ENCODE peak calls at places on chromosomes 6 and 20, in five cellular contexts. One of them, this sample, is unnamed.

GRCh38 chr6:47209632-47210031 is 100.1 kb downstream of the TNFRSF21 start:
- DNase-seq in activated CD4-positive, alpha-beta T cell treated with anti-CD3 and anti-CD28 coated beads, Interleukin-2, amount 50 U/mL, for 24 hours: no peak
- DNase-seq in GM13976: no peak
- DNase-seq in stimulated activated CD4-positive, alpha-beta T cell treated with anti-CD3 and anti-CD28 coated beads, TNF-alpha, amount 100 ng/mL, for 24 hours: no peak
- DNase-seq in NCI-H1105: no peak
- DNase-seq in this sample: no peak

GRCh38 chr20:64182146-64182865 is 18.1 kb downstream of the MYT1 start:
- DNase-seq in activated CD4-positive, alpha-beta T cell treated with anti-CD3 and anti-CD28 coated beads, Interleukin-2, amount 50 U/mL, for 24 hours: no peak
- DNase-seq in GM13976: no peak
- DNase-seq in stimulated activated CD4-positive, alpha-beta T cell treated with anti-CD3 and anti-CD28 coated beads, TNF-alpha, amount 100 ng/mL, for 24 hours: no peak
- DNase-seq in NCI-H1105: no peak
- DNase-seq in this sample: no peak

GRCh38 chr20:20368414-20369352 is 779 bp downstream of the INSM1 start:
- DNase-seq in activated CD4-positive, alpha-beta T cell treated with anti-CD3 and anti-CD28 coated beads, Interleukin-2, amount 50 U/mL, for 24 hours: no peak
- DNase-seq in GM13976: peak; percentile 55
- DNase-seq in stimulated activated CD4-positive, alpha-beta T cell treated with anti-CD3 and anti-CD28 coated beads, TNF-alpha, amount 100 ng/mL, for 24 hours: no peak
- DNase-seq in NCI-H1105: peak; percentile 60
- DNase-seq in this sample: no peak

GRCh38 chr6:113352029-113352801 is 504.9 kb upstream of the MARCKS start:
- DNase-seq in activated CD4-positive, alpha-beta T cell treated with anti-CD3 and anti-CD28 coated beads, Interleukin-2, amount 50 U/mL, for 24 hours: no peak
- DNase-seq in GM13976: no peak
- DNase-seq in stimulated activated CD4-positive, alpha-beta T cell treated with anti-CD3 and anti-CD28 coated beads, TNF-alpha, amount 100 ng/mL, for 24 hours: no peak
- DNase-seq in NCI-H1105: no peak
- DNase-seq in this sample: no peak

GRCh38 chr6:24899647-24900325 is 36.0 kb downstream of the RIPOR2 start:
- DNase-seq in activated CD4-positive, alpha-beta T cell treated with anti-CD3 and anti-CD28 coated beads, Interleukin-2, amount 50 U/mL, for 24 hours: no peak
- DNase-seq in GM13976: no peak
- DNase-seq in stimulated activated CD4-positive, alpha-beta T cell treated with anti-CD3 and anti-CD28 coated beads, TNF-alpha, amount 100 ng/mL, for 24 hours: no peak
- DNase-seq in NCI-H1105: no peak
- DNase-seq in this sample: no peak

GRCh38 chr20:19745106-19745505 is 13.0 kb upstream of the RIN2 start:
- DNase-seq in activated CD4-positive, alpha-beta T cell treated with anti-CD3 and anti-CD28 coated beads, Interleukin-2, amount 50 U/mL, for 24 hours: no peak
- DNase-seq in GM13976: no peak
- DNase-seq in stimulated activated CD4-positive, alpha-beta T cell treated with anti-CD3 and anti-CD28 coated beads, TNF-alpha, amount 100 ng/mL, for 24 hours: no peak
- DNase-seq in NCI-H1105: no peak
- DNase-seq in this sample: no peak

GRCh38 chr20:14612389-14612788 is 275.0 kb upstream of the FLRT3 start:
- DNase-seq in activated CD4-positive, alpha-beta T cell treated with anti-CD3 and anti-CD28 coated beads, Interleukin-2, amount 50 U/mL, for 24 hours: no peak
- DNase-seq in GM13976: no peak
- DNase-seq in stimulated activated CD4-positive, alpha-beta T cell treated with anti-CD3 and anti-CD28 coated beads, TNF-alpha, amount 100 ng/mL, for 24 hours: no peak
- DNase-seq in NCI-H1105: no peak
- DNase-seq in this sample: no peak

GRCh38 chr6:37713529-37714119 is 15.9 kb upstream of the MDGA1 start:
- DNase-seq in activated CD4-positive, alpha-beta T cell treated with anti-CD3 and anti-CD28 coated beads, Interleukin-2, amount 50 U/mL, for 24 hours: no peak
- DNase-seq in GM13976: no peak
- DNase-seq in stimulated activated CD4-positive, alpha-beta T cell treated with anti-CD3 and anti-CD28 coated beads, TNF-alpha, amount 100 ng/mL, for 24 hours: no peak
- DNase-seq in NCI-H1105: no peak
- DNase-seq in this sample: no peak

GRCh38 chr6:1327630-1328029 is 15.7 kb downstream of the FOXQ1 start:
- DNase-seq in activated CD4-positive, alpha-beta T cell treated with anti-CD3 and anti-CD28 coated beads, Interleukin-2, amount 50 U/mL, for 24 hours: no peak
- DNase-seq in GM13976: no peak
- DNase-seq in stimulated activated CD4-positive, alpha-beta T cell treated with anti-CD3 and anti-CD28 coated beads, TNF-alpha, amount 100 ng/mL, for 24 hours: no peak
- DNase-seq in NCI-H1105: no peak
- DNase-seq in this sample: no peak

GRCh38 chr6:145507251-145507650 is 228.1 kb downstream of the EPM2A start:
- DNase-seq in activated CD4-positive, alpha-beta T cell treated with anti-CD3 and anti-CD28 coated beads, Interleukin-2, amount 50 U/mL, for 24 hours: no peak
- DNase-seq in GM13976: no peak
- DNase-seq in stimulated activated CD4-positive, alpha-beta T cell treated with anti-CD3 and anti-CD28 coated beads, TNF-alpha, amount 100 ng/mL, for 24 hours: no peak
- DNase-seq in NCI-H1105: no peak
- DNase-seq in this sample: no peak

GRCh38 chr20:47237715-47238114 is 118.8 kb downstream of the ZMYND8 start:
- DNase-seq in activated CD4-positive, alpha-beta T cell treated with anti-CD3 and anti-CD28 coated beads, Interleukin-2, amount 50 U/mL, for 24 hours: no peak
- DNase-seq in GM13976: no peak
- DNase-seq in stimulated activated CD4-positive, alpha-beta T cell treated with anti-CD3 and anti-CD28 coated beads, TNF-alpha, amount 100 ng/mL, for 24 hours: no peak
- DNase-seq in NCI-H1105: no peak
- DNase-seq in this sample: no peak

GRCh38 chr6:167572841-167573271 is 248.0 kb downstream of the TTLL2 start:
- DNase-seq in activated CD4-positive, alpha-beta T cell treated with anti-CD3 and anti-CD28 coated beads, Interleukin-2, amount 50 U/mL, for 24 hours: no peak
- DNase-seq in GM13976: no peak
- DNase-seq in stimulated activated CD4-positive, alpha-beta T cell treated with anti-CD3 and anti-CD28 coated beads, TNF-alpha, amount 100 ng/mL, for 24 hours: no peak
- DNase-seq in NCI-H1105: no peak
- DNase-seq in this sample: no peak

GRCh38 chr6:54617730-54618129 is 228.8 kb upstream of the FAM83B start:
- DNase-seq in activated CD4-positive, alpha-beta T cell treated with anti-CD3 and anti-CD28 coated beads, Interleukin-2, amount 50 U/mL, for 24 hours: no peak
- DNase-seq in GM13976: no peak
- DNase-seq in stimulated activated CD4-positive, alpha-beta T cell treated with anti-CD3 and anti-CD28 coated beads, TNF-alpha, amount 100 ng/mL, for 24 hours: no peak
- DNase-seq in NCI-H1105: no peak
- DNase-seq in this sample: no peak

GRCh38 chr6:7727150-7727950 is 1.5 kb downstream of the BMP6 start:
- DNase-seq in activated CD4-positive, alpha-beta T cell treated with anti-CD3 and anti-CD28 coated beads, Interleukin-2, amount 50 U/mL, for 24 hours: no peak
- DNase-seq in GM13976: peak; percentile 54
- DNase-seq in stimulated activated CD4-positive, alpha-beta T cell treated with anti-CD3 and anti-CD28 coated beads, TNF-alpha, amount 100 ng/mL, for 24 hours: no peak
- DNase-seq in NCI-H1105: no peak
- DNase-seq in this sample: no peak

GRCh38 chr6:63487123-63487813 is 85.0 kb upstream of the LOC128125822 start:
- DNase-seq in activated CD4-positive, alpha-beta T cell treated with anti-CD3 and anti-CD28 coated beads, Interleukin-2, amount 50 U/mL, for 24 hours: no peak
- DNase-seq in GM13976: no peak
- DNase-seq in stimulated activated CD4-positive, alpha-beta T cell treated with anti-CD3 and anti-CD28 coated beads, TNF-alpha, amount 100 ng/mL, for 24 hours: no peak
- DNase-seq in NCI-H1105: no peak
- DNase-seq in this sample: no peak

GRCh38 chr20:62370115-62370806 is 3.1 kb upstream of the LAMA5 start:
- DNase-seq in activated CD4-positive, alpha-beta T cell treated with anti-CD3 and anti-CD28 coated beads, Interleukin-2, amount 50 U/mL, for 24 hours: no peak
- DNase-seq in GM13976: peak; percentile 67
- DNase-seq in stimulated activated CD4-positive, alpha-beta T cell treated with anti-CD3 and anti-CD28 coated beads, TNF-alpha, amount 100 ng/mL, for 24 hours: no peak
- DNase-seq in NCI-H1105: no peak
- DNase-seq in this sample: no peak

GRCh38 chr6:52595000-52595795 is 18.3 kb upstream of the TRAM2 start:
- DNase-seq in activated CD4-positive, alpha-beta T cell treated with anti-CD3 and anti-CD28 coated beads, Interleukin-2, amount 50 U/mL, for 24 hours: no peak
- DNase-seq in GM13976: peak; percentile 50
- DNase-seq in stimulated activated CD4-positive, alpha-beta T cell treated with anti-CD3 and anti-CD28 coated beads, TNF-alpha, amount 100 ng/mL, for 24 hours: no peak
- DNase-seq in NCI-H1105: no peak
- DNase-seq in this sample: no peak

GRCh38 chr6:145327497-145328055 is 407.7 kb downstream of the EPM2A start:
- DNase-seq in activated CD4-positive, alpha-beta T cell treated with anti-CD3 and anti-CD28 coated beads, Interleukin-2, amount 50 U/mL, for 24 hours: no peak
- DNase-seq in GM13976: no peak
- DNase-seq in stimulated activated CD4-positive, alpha-beta T cell treated with anti-CD3 and anti-CD28 coated beads, TNF-alpha, amount 100 ng/mL, for 24 hours: no peak
- DNase-seq in NCI-H1105: no peak
- DNase-seq in this sample: no peak

GRCh38 chr6:27547157-27548075 is 74.5 kb upstream of the ZNF184 start:
- DNase-seq in activated CD4-positive, alpha-beta T cell treated with anti-CD3 and anti-CD28 coated beads, Interleukin-2, amount 50 U/mL, for 24 hours: no peak
- DNase-seq in GM13976: no peak
- DNase-seq in stimulated activated CD4-positive, alpha-beta T cell treated with anti-CD3 and anti-CD28 coated beads, TNF-alpha, amount 100 ng/mL, for 24 hours: no peak
- DNase-seq in NCI-H1105: no peak
- DNase-seq in this sample: no peak